ENCODE peak calls at places on chromosomes 4 and X, in ten cellular contexts. E is fibroblast of lung, I is colonic mucosa, R is tibial nerve, K is thoracic aorta, U is pancreas, F is BJ, S is AG10803, V is heart left ventricle, N is lower lobe of right lung. L is an unnamed sample.

GRCh38 chr4:146637853-146638800 is 566 bp upstream of the POU4F2 start:
- DNase-seq in N (peak), I (no peak), K (no peak), U (no peak), V (no peak), F (no peak), S (no peak), E (no peak), R (no peak), L (no peak)

GRCh38 chrX:70452143-70452733 is 7.6 kb downstream of the DLG3 start:
- DNase-seq in E (peak), N (peak), F (no peak), S (peak), U (peak), K (no peak), I (peak), V (peak), R (peak), L (peak)

GRCh38 chr4:90546114-90546513 is 418.9 kb downstream of the CCSER1 start:
- DNase-seq in K (no peak), I (no peak), S (no peak), R (no peak), U (no peak), N (no peak), F (no peak), E (peak), V (no peak), L (no peak)

GRCh38 chr4:41611124-41611838 is 73.3 kb downstream of the LIMCH1 start:
- DNase-seq in F (no peak), K (no peak), U (no peak), E (no peak), R (no peak), V (no peak), S (no peak), N (no peak), I (no peak), L (no peak)

GRCh38 chrX:153867139-153867538 is 18.8 kb downstream of the L1CAM start:
- DNase-seq in R (no peak), V (no peak), K (no peak), U (no peak), N (no peak), I (no peak), S (no peak), E (no peak), F (no peak), L (peak)

GRCh38 chrX:101685923-101686322 is 26.3 kb upstream of the ARMCX2 start:
- DNase-seq in F (no peak), K (no peak), S (peak), R (no peak), V (no peak), I (no peak), U (no peak), N (no peak), E (peak), L (no peak)

GRCh38 chr4:26524001-26524400 is 33.7 kb upstream of the CCKAR start:
- DNase-seq in N (no peak), U (no peak), R (no peak), F (no peak), I (no peak), K (no peak), V (no peak), E (no peak), S (peak), L (no peak)

GRCh38 chr4:89298160-89298559 is 9.4 kb downstream of the GPRIN3 start:
- DNase-seq in V (no peak), K (no peak), F (no peak), E (no peak), S (no peak), R (no peak), U (no peak), I (peak), N (no peak), L (no peak)

GRCh38 chr4:25486171-25486570 is 109.1 kb downstream of the ANAPC4 start:
- DNase-seq in I (no peak), N (no peak), S (no peak), R (no peak), K (no peak), E (peak), F (no peak), U (no peak), V (no peak), L (no peak)

GRCh38 chr4:39502034-39502658 is 25.1 kb downstream of the UGDH start:
- DNase-seq in K (no peak), U (no peak), S (peak), F (peak), V (no peak), R (no peak), N (no peak), E (peak), I (no peak), L (no peak)

GRCh38 chr4:20251796-20252655 is at the start of gene SLIT2:
- DNase-seq in E (peak), F (no peak), U (peak), K (no peak), R (peak), I (peak), V (peak), S (peak), N (peak), L (peak)

GRCh38 chrX:38312436-38312835 is 14.9 kb downstream of the RPGR start:
- DNase-seq in N (no peak), K (no peak), I (no peak), U (no peak), F (peak), E (peak), V (no peak), R (no peak), S (peak), L (no peak)

GRCh38 chr4:56704074-56704473 is 23.0 kb upstream of the HOPX start:
- DNase-seq in F (no peak), N (no peak), U (no peak), V (no peak), E (no peak), K (no peak), R (no peak), S (peak), I (no peak), L (no peak)

GRCh38 chr4:26342328-26343040 is 21.7 kb downstream of the RBPJ start:
- DNase-seq in E (peak), U (no peak), F (no peak), R (no peak), S (peak), V (no peak), I (no peak), N (no peak), K (no peak), L (no peak)

GRCh38 chrX:104712515-104712914 is 146.5 kb downstream of the IL1RAPL2 start:
- DNase-seq in K (no peak), V (no peak), U (no peak), E (no peak), N (no peak), I (no peak), R (no peak), S (no peak), F (no peak), L (no peak)

GRCh38 chrX:143571521-143571920 is 54.2 kb upstream of the SPANXN3 start:
- DNase-seq in F (no peak), V (no peak), I (no peak), R (no peak), S (no peak), E (no peak), K (no peak), N (no peak), U (no peak), L (no peak)

GRCh38 chrX:119880552-119881437 is 9.2 kb downstream of the NDUFA1 start:
- DNase-seq in U (no peak), I (peak), R (peak), N (no peak), V (no peak), E (peak), K (no peak), F (no peak), S (peak), L (no peak)

GRCh38 chr4:68074397-68074796 is 55.3 kb downstream of the TMPRSS11F start:
- DNase-seq in R (no peak), E (no peak), I (no peak), V (no peak), F (no peak), N (no peak), K (no peak), S (peak), U (no peak), L (no peak)

DNA sequence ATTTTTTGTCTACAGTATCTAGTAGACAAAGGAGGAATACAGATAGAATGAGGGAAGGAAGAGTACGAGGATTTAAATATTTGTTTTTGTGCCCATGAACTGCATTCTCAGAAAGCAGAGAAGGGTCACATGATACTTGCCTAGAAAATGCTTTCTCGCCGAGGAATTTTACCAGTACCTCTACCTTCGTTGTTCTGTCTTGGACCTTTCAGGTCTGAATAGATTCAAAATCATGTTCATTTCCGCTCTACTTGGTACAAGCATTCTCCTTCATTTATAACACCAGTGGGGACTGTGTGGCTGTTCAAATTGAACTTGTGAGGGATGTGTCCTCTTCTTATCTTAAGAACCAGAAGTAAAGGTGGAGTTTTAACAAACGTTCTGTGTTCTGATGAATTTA is 1.9 kb downstream of the USP38 start:
- DNase-seq in I (peak), R (no peak), U (no peak), S (peak), F (no peak), V (no peak), K (no peak), N (no peak), E (peak), L (no peak)
- H3K4me3 ChIP-seq in I (peak), R (peak), U (no peak), S (peak), F (peak), V (peak), K (peak), N (peak), E (peak), L (peak)

DNA sequence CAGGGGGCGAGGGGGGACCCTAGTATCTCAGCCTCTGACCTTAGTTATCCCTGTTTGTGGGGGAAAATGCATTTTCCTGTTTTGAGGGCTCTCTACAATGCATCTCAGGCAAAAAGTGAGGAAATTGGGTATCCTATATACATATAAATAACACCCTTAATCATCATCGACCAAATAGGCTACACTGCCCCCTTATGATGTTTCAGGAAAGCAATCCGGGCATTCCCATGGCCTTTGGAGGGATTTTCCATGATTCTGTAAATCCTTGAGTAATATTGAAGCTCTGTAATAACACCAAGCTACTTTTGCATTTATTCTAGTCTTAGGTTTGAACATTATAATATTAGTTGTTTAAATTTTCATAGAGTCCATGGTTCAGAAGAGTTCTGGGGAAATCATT is 91.6 kb upstream of the SCOC start:
- DNase-seq in U (no peak), S (no peak), I (no peak), K (no peak), N (no peak), V (no peak), R (no peak), F (no peak), E (no peak), L (no peak)
- TF ChIP-seq CTCF in U (no peak), S (no peak), I (no peak), K (no peak), N (no peak), V (no peak), R (no peak), F (peak), E (peak), L (no peak)

DNA sequence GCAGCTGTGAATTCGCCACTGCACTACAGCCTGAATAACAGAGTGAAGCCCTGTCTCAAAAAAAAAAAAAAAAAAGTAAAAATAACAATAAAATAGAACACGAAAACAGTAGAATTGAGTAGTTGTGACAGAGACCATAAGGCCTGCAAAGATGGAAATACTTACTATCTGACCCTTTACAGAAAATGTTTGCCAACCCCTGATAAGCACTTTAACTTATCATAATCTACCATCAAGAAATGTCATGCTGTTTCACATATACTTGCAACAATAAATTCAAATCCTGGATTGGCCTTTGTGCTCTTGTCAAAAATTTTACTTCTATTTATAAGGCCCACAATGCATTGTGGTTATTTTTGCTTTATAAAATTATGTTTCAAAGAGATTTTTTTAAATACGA is 75.5 kb downstream of the ING2 start:
- DNase-seq in N (no peak), F (no peak), V (no peak), I (no peak), E (no peak), K (no peak), R (no peak), S (no peak), U (no peak), L (no peak)
- H3K4me3 ChIP-seq in N (no peak), F (no peak), V (no peak), I (no peak), E (no peak), K (no peak), R (no peak), S (no peak), U (no peak), L (no peak)

DNA sequence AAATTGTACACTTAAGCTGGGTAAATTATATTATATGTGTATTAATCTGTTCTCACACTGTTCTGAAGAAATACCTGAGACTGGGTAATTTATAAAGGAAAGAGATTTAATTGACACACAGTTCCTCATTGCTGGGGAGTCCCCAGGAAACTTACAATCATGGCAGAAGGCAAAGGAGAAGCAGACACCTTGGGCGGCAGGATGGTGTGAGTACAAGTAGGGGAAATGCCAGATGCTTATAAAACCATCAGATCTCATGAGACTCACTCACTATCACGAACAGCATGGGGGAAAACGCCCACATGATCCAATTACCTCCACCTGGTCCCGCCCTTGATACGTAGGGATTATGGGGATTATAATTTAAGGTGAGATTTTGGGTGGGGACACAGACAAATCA is 34.9 kb downstream of the PDE5A start:
- DNase-seq in K (no peak), U (no peak), E (no peak), F (no peak), N (no peak), R (no peak), S (no peak), V (no peak), I (no peak), L (no peak)
- TF ChIP-seq CTCF in K (no peak), U (no peak), E (no peak), F (no peak), N (no peak), R (no peak), S (no peak), V (no peak), I (no peak), L (no peak)

GRCh38 chr4:139472761-139473335 is 18.9 kb downstream of the RAB33B start:
- DNase-seq in N (no peak), K (no peak), I (no peak), F (no peak), U (no peak), E (no peak), S (no peak), V (no peak), R (no peak), L (no peak)
- H3K4me3 ChIP-seq in N (no peak), K (no peak), I (no peak), F (no peak), U (no peak), E (no peak), S (no peak), V (no peak), R (no peak), L (no peak)

GRCh38 chrX:47828984-47829383 is 7.7 kb upstream of the ZNF81 start:
- DNase-seq in E (no peak), N (no peak), R (no peak), I (no peak), S (no peak), F (no peak), U (no peak), K (no peak), V (no peak), L (no peak)

GRCh38 chrX:47836164-47837072 is at the start of gene ZNF81:
- DNase-seq in U (peak), R (peak), E (peak), I (peak), S (peak), N (peak), V (peak), F (peak), K (peak), L (peak)

GRCh38 chrX:47831788-47832187 is 4.9 kb upstream of the ZNF81 start:
- DNase-seq in S (peak), E (peak), V (peak), R (peak), U (peak), I (peak), K (no peak), F (no peak), N (peak), L (peak)
- TF ChIP-seq CTCF in S (peak), E (peak), V (peak), R (peak), U (peak), I (peak), K (peak), F (peak), N (peak), L (peak)

DNA sequence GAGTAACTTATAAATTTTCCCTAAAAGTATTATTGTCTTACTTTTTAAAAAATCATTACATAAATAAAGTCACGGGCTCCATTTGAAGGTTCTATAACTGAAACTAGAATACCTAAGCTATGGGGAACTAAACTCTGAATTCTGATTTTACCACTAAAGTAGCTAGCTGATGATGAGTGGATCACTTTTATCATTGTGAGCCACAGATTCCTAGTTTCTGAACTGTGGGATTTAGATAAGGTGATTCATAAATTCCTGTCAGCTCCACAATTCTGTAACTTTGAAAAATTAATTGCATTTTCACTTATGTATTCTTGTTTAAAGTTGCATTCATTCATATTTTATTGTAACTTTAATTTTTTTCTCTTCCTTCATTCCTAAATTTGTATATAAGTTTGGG is 540.9 kb downstream of the GBA3 start:
- DNase-seq in V (no peak), F (no peak), K (no peak), E (peak), I (no peak), R (no peak), U (no peak), N (no peak), S (no peak), L (no peak)
- H3K4me3 ChIP-seq in V (no peak), F (no peak), K (no peak), E (no peak), I (no peak), R (no peak), U (no peak), N (no peak), S (no peak), L (no peak)